ENCODE peak calls at places on chromosomes 11 and 22, in four cellular contexts. L is stomach, C is psoas muscle, J is fibroblast of villous mesenchyme. H is an unnamed sample.

GRCh38 chr11:122113836-122114235 is 2.2 kb downstream of the BLID start:
- DNase-seq in C (no peak), J (peak; percentile 64), L (no peak), H (no peak)

GRCh38 chr11:36333468-36333867 is 37.4 kb downstream of the PRR5L start:
- DNase-seq in L (no peak), J (peak; percentile 41), C (no peak), H (peak; percentile 89)

GRCh38 chr11:62555464-62556092 is 9.0 kb upstream of the AHNAK start:
- DNase-seq in L (no peak), J (no peak), C (no peak), H (no peak)

GRCh38 chr11:3147257-3147619 is 17.9 kb downstream of the OSBPL5 start:
- DNase-seq in C (peak; percentile 55), J (no peak), L (no peak), H (no peak)

GRCh38 chr22:20091690-20092476 is 11.8 kb downstream of the DGCR8 start:
- DNase-seq in L (no peak), J (no peak), C (no peak), H (no peak)

GRCh38 chr11:32960553-32961164 is 55.0 kb upstream of the DEPDC7 start:
- DNase-seq in J (peak; percentile 72), L (no peak), C (no peak), H (peak; percentile 63)

GRCh38 chr11:46333129-46333947 is 13.9 kb upstream of the DGKZ start:
- DNase-seq in L (no peak), J (no peak), C (no peak), H (no peak)

GRCh38 chr11:35791088-35791958 is 128.7 kb downstream of the TRIM44 start:
- DNase-seq in L (no peak), J (peak; percentile 25), C (no peak), H (no peak)

GRCh38 chr11:12090061-12090572 is 20.3 kb upstream of the MICAL2 start:
- DNase-seq in L (no peak), J (peak; percentile 26), C (no peak), H (peak; percentile 91)

GRCh38 chr11:2582958-2583604 is 116.7 kb downstream of the KCNQ1OT1 start:
- DNase-seq in L (peak; percentile 24), C (peak; percentile 5), J (no peak), H (no peak)

GRCh38 chr11:19370100-19370861 is 129.5 kb upstream of the E2F8 start:
- DNase-seq in C (peak; percentile 66), J (peak; percentile 44), L (no peak), H (peak; percentile 93)

GRCh38 chr22:21915624-21916308 is 36.9 kb downstream of the PPM1F start:
- DNase-seq in L (no peak), C (no peak), J (no peak), H (no peak)

GRCh38 chr11:126165366-126166156 is 45.9 kb downstream of the RPUSD4 start:
- DNase-seq in C (no peak), J (no peak), L (no peak), H (no peak)

GRCh38 chr11:123742778-123743177 is 1.3 kb upstream of the ZNF202 start:
- DNase-seq in C (no peak), J (no peak), L (no peak), H (no peak)

GRCh38 chr11:1863352-1864215 is 10.7 kb downstream of the LSP1 start:
- DNase-seq in J (peak; percentile 94), L (peak; percentile 75), C (peak; percentile 91), H (peak; percentile 81)

GRCh38 chr11:62108971-62109391 is 14.8 kb upstream of the INCENP start:
- DNase-seq in C (no peak), J (peak; percentile 43), L (no peak), H (peak; percentile 59)

GRCh38 chr22:22673099-22673498 is 28.7 kb downstream of the GGTLC2 start:
- DNase-seq in C (no peak), L (no peak), J (no peak), H (no peak)

GRCh38 chr11:19263333-19263732 is 22.6 kb upstream of the E2F8 start:
- DNase-seq in J (peak; percentile 59), L (no peak), C (no peak), H (no peak)

GRCh38 chr11:694563-695331 is at the start of gene DEAF1:
- DNase-seq in J (peak; percentile 98), C (peak; percentile 99), L (peak; percentile 99), H (peak; percentile 97)

GRCh38 chr11:695332-695605 is 247 bp upstream of the DEAF1 start:
- DNase-seq in C (no peak), J (no peak), L (no peak), H (no peak)

GRCh38 chr11:693415-693831 is 1.6 kb downstream of the DEAF1 start:
- DNase-seq in C (no peak), L (no peak), J (peak; percentile 41), H (peak; percentile 43)

GRCh38 chr11:692824-693414 is 2.1 kb downstream of the DEAF1 start:
- DNase-seq in L (no peak), C (no peak), J (peak; percentile 16), H (peak; percentile 94)

GRCh38 chr11:693887-694562 is 997 bp downstream of the DEAF1 start:
- DNase-seq in J (no peak), L (no peak), C (no peak), H (no peak)
- H3K4me3 ChIP-seq in J (peak overlapping the region; percentile 71), L (peak overlapping the region; percentile 88), C (peak overlapping the region; percentile 95), H (peak overlapping the region; percentile 64)

GRCh38 chr11:65421204-65422103 is 1.1 kb upstream of the NEAT1 start:
- DNase-seq in C (peak; percentile 95), L (peak; percentile 94), J (peak; percentile 100), H (peak; percentile 100)

GRCh38 chr11:65423516-65424199 is 1.1 kb downstream of the NEAT1 start:
- DNase-seq in J (no peak), C (no peak), L (peak; percentile 40), H (peak; percentile 16)

GRCh38 chr11:65420506-65421203 is 1.9 kb upstream of the NEAT1 start:
- DNase-seq in L (peak; percentile 21), C (no peak), J (no peak), H (no peak)

GRCh38 chr11:65422633-65423515 is at the start of gene NEAT1:
- DNase-seq in J (peak; percentile 97), L (peak; percentile 98), C (peak; percentile 95), H (peak; percentile 84)

GRCh38 chr11:65422104-65422632 is 430 bp upstream of the NEAT1 start:
- DNase-seq in J (peak; percentile 99), L (peak; percentile 99), C (peak; percentile 99), H (peak; percentile 97)
- TF ChIP-seq CTCF in J (no peak), L (no peak), C (no peak), H (no peak)

GRCh38 chr11:68128682-68129327 is 7.6 kb upstream of the CHKA start:
- DNase-seq in C (peak; percentile 68), L (peak; percentile 96), J (peak; percentile 94), H (no peak)
- H3K4me3 ChIP-seq in C (peak overlapping the region; percentile 77), L (peak overlapping the region; percentile 54), J (peak overlapping the region; percentile 50), H (peak overlapping the region; percentile 28)

GRCh38 chr11:27698872-27699241 is 1.4 kb downstream of the BDNF start:
- DNase-seq in L (peak; percentile 74), J (peak; percentile 93), C (peak; percentile 67), H (peak; percentile 78)

GRCh38 chr11:27700351-27701261 is at the start of gene BDNF:
- DNase-seq in J (peak; percentile 55), L (no peak), C (peak; percentile 14), H (peak; percentile 38)

GRCh38 chr11:27697679-27698275 is 2.5 kb downstream of the BDNF start:
- DNase-seq in L (no peak), C (no peak), J (no peak), H (no peak)

GRCh38 chr11:27699926-27700350 is 317 bp downstream of the BDNF start:
- DNase-seq in C (no peak), J (no peak), L (no peak), H (no peak)

GRCh38 chr11:27699242-27699925 is 871 bp downstream of the BDNF start:
- DNase-seq in C (no peak), J (peak; percentile 59), L (no peak), H (peak; percentile 39)
- TF ChIP-seq CTCF in C (no peak), J (no peak), L (no peak), H (no peak)

GRCh38 chr11:114072978-114073377 is 13.5 kb downstream of the ZBTB16 start:
- DNase-seq in J (no peak), C (no peak), L (no peak), H (no peak)
- H3K4me3 ChIP-seq in J (no peak overlapping the region), C (peak overlapping the region; percentile 54), L (peak overlapping the region; percentile 0), H (no peak overlapping the region)

GRCh38 chr11:113725411-113725810 is 19.3 kb upstream of the TMPRSS5 start:
- DNase-seq in C (no peak), J (no peak), L (no peak), H (no peak)
- TF ChIP-seq CTCF in C (no peak), J (no peak), L (no peak), H (no peak)

DNA sequence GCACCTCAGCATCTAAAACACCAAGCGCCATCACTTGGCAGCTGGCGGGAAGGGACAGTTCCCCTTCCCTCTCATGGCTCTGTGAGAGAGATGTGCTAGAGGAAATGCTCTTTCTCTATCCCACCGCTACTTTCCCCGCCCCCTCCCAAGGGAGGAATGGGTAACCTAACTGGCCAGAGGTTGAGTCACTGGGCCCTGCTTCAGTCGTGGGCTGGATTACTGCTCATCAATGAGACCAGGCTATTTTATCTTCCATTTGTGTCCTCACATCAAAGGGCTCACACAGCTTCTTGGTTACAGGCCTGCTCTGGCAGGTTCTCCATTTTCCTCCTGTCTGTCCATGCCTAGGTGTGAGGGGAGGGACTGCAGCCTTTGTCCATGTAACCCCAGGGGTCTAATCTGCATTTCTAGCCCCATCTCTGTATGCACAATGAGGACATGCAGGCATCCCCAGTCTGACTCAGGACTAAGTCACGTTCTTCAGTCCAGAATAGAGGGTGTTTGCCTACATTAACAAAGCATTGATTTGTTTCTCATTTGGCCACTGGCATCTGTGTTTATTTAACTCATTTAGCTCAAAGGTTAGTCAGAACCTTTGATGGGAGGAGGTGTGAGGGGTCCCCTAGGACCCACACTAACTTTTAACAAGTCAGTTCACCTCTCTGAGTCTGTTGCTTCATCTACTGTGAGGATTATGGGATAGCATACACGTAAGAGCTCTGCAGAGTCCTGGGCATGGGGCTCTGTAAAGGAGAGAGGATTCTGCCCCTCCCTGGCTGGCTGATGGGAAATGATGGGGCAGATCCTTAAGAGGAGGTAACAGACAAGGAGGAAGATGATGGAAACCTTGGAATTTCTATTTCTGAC is 99.1 kb downstream of the XRRA1 start:
- DNase-seq in C (peak; percentile 56), J (peak; percentile 21), L (no peak), H (peak; percentile 49)
- H3K4me3 ChIP-seq in C (no peak overlapping the region), J (no peak overlapping the region), L (no peak overlapping the region), H (no peak overlapping the region)

H was measured in epithelial cell of esophagus.